ENCODE peak calls at places on chromosomes 7 and 10, in five cellular contexts. One of them, this sample, is unnamed. For H3K4me1, the result is how much of the 10 kb centered on the place peaks cover.

GRCh38 chr10:74957199-74958084 is 131.0 kb downstream of the KAT6B start:
- DNase-seq in tibial nerve: no peak
- DNase-seq in cardiac muscle cell: no peak
- DNase-seq in uterus: no peak
- DNase-seq in adrenal gland: no peak
- DNase-seq in this sample: no peak

GRCh38 chr10:133185916-133186315 is 25.9 kb downstream of the KNDC1 start:
- DNase-seq in tibial nerve: no peak
- DNase-seq in cardiac muscle cell: no peak
- DNase-seq in uterus: no peak
- DNase-seq in adrenal gland: no peak
- DNase-seq in this sample: no peak

GRCh38 chr10:111936143-111936542 is 247.4 kb downstream of the GPAM start:
- DNase-seq in tibial nerve: no peak
- DNase-seq in cardiac muscle cell: no peak
- DNase-seq in uterus: no peak
- DNase-seq in adrenal gland: no peak
- DNase-seq in this sample: no peak

GRCh38 chr10:33899578-33900531 is 565.4 kb upstream of the NRP1 start:
- DNase-seq in tibial nerve: no peak
- DNase-seq in cardiac muscle cell: no peak
- DNase-seq in uterus: no peak
- DNase-seq in adrenal gland: no peak
- DNase-seq in this sample: no peak

GRCh38 chr10:89591111-89591795 is 53.8 kb downstream of the PANK1 start:
- DNase-seq in tibial nerve: no peak
- DNase-seq in cardiac muscle cell: no peak
- DNase-seq in uterus: no peak
- DNase-seq in adrenal gland: no peak
- DNase-seq in this sample: peak

GRCh38 chr10:132440791-132441565 is 44.0 kb downstream of the PWWP2B start:
- DNase-seq in tibial nerve: no peak
- DNase-seq in cardiac muscle cell: no peak
- DNase-seq in uterus: no peak
- DNase-seq in adrenal gland: no peak
- DNase-seq in this sample: no peak

GRCh38 chr7:22627136-22627535 is 99.9 kb upstream of the IL6 start:
- DNase-seq in tibial nerve: no peak
- DNase-seq in cardiac muscle cell: no peak
- DNase-seq in uterus: no peak
- DNase-seq in adrenal gland: no peak
- DNase-seq in this sample: no peak

GRCh38 chr10:49360271-49361177 is 35.4 kb downstream of the DRGX start:
- DNase-seq in tibial nerve: no peak
- DNase-seq in cardiac muscle cell: peak
- DNase-seq in uterus: no peak
- DNase-seq in adrenal gland: no peak
- DNase-seq in this sample: no peak

GRCh38 chr10:132913559-132914115 is 28.7 kb downstream of the CFAP46 start:
- DNase-seq in tibial nerve: no peak
- DNase-seq in cardiac muscle cell: no peak
- DNase-seq in uterus: no peak
- DNase-seq in adrenal gland: no peak
- DNase-seq in this sample: no peak

DNA sequence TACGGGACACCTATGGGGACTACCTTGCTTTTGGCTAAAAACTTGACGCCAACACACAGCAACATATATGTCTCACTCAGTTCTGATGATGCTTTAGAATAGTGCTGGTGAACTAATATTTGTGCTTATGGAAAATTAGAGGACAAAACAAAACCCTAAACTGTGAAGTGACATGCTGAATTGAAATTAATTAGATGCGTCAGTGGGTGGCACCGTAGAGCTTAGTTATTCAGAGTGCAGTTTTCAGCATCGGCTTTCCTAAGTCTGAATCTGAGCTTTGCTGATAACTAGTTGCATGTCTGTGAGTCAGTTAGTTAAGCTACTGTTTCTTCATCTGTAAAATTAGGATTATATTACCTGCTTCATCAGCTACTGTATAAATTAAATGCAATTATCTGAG is 245.0 kb upstream of the SORCS1 start:
- DNase-seq in tibial nerve: no peak
- DNase-seq in cardiac muscle cell: peak
- DNase-seq in uterus: no peak
- DNase-seq in adrenal gland: no peak
- DNase-seq in this sample: no peak
- TF ChIP-seq CTCF in tibial nerve: peak
- TF ChIP-seq CTCF in cardiac muscle cell: peak
- TF ChIP-seq CTCF in uterus: no peak
- TF ChIP-seq CTCF in adrenal gland: no peak
- TF ChIP-seq CTCF in this sample: peak

DNA sequence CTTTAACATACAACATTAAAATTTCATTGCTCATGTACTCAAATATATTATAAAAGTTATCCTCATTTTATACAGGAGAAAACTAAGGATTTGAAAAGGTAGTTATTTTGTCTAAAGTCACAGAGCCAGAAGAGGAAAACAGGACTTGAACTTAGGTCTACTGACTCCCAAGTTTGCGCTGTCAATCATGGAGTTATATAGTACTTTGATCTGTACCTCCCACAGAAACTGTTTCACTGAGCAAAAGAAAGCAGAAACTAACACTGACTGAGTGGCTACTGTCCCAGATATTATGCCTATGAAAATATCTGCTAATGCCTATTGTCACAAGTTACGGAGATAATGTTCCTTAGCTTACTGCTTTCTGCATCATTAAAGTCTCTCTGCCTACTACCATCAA is 329.1 kb downstream of the MAGI2 start:
- DNase-seq in tibial nerve: no peak
- DNase-seq in cardiac muscle cell: no peak
- DNase-seq in uterus: no peak
- DNase-seq in adrenal gland: no peak
- DNase-seq in this sample: no peak
- H3K4me3 ChIP-seq in tibial nerve: no peak
- H3K4me3 ChIP-seq in cardiac muscle cell: no peak
- H3K4me3 ChIP-seq in uterus: no peak
- H3K4me3 ChIP-seq in adrenal gland: no peak
- H3K4me3 ChIP-seq in this sample: no peak

GRCh38 chr10:11535376-11535959 is 76.0 kb downstream of the USP6NL start:
- DNase-seq in tibial nerve: no peak
- DNase-seq in cardiac muscle cell: no peak
- DNase-seq in uterus: no peak
- DNase-seq in adrenal gland: no peak
- DNase-seq in this sample: no peak
- H3K4me1 ChIP-seq in tibial nerve: under half
- H3K4me1 ChIP-seq in cardiac muscle cell: under half
- H3K4me1 ChIP-seq in uterus: under half
- H3K4me1 ChIP-seq in adrenal gland: under half
- H3K4me1 ChIP-seq in this sample: under half

GRCh38 chr10:84665883-84666463 is 337.6 kb downstream of the CCSER2 start:
- DNase-seq in tibial nerve: no peak
- DNase-seq in cardiac muscle cell: peak
- DNase-seq in uterus: no peak
- DNase-seq in adrenal gland: no peak
- DNase-seq in this sample: peak
- TF ChIP-seq CTCF in tibial nerve: no peak
- TF ChIP-seq CTCF in cardiac muscle cell: no peak
- TF ChIP-seq CTCF in uterus: no peak
- TF ChIP-seq CTCF in adrenal gland: no peak
- TF ChIP-seq CTCF in this sample: peak

GRCh38 chr7:158754746-158755444 is 50.3 kb upstream of the NCAPG2 start:
- DNase-seq in tibial nerve: no peak
- DNase-seq in cardiac muscle cell: no peak
- DNase-seq in uterus: no peak
- DNase-seq in adrenal gland: no peak
- DNase-seq in this sample: no peak
- H3K4me3 ChIP-seq in tibial nerve: no peak
- H3K4me3 ChIP-seq in cardiac muscle cell: no peak
- H3K4me3 ChIP-seq in uterus: no peak
- H3K4me3 ChIP-seq in adrenal gland: no peak
- H3K4me3 ChIP-seq in this sample: no peak

GRCh38 chr10:61378865-61379264 is 74.3 kb downstream of the TMEM26 start:
- DNase-seq in tibial nerve: no peak
- DNase-seq in cardiac muscle cell: no peak
- DNase-seq in uterus: no peak
- DNase-seq in adrenal gland: no peak
- DNase-seq in this sample: no peak
- H3K4me1 ChIP-seq in tibial nerve: under half
- H3K4me1 ChIP-seq in cardiac muscle cell: under half
- H3K4me1 ChIP-seq in uterus: under half
- H3K4me1 ChIP-seq in adrenal gland: under half
- H3K4me1 ChIP-seq in this sample: under half

GRCh38 chr7:123210986-123211385 is 11.2 kb upstream of the SLC13A1 start:
- DNase-seq in tibial nerve: no peak
- DNase-seq in cardiac muscle cell: no peak
- DNase-seq in uterus: no peak
- DNase-seq in adrenal gland: no peak
- DNase-seq in this sample: no peak

GRCh38 chr7:123209786-123210185 is 10.0 kb upstream of the SLC13A1 start:
- DNase-seq in tibial nerve: no peak
- DNase-seq in cardiac muscle cell: peak
- DNase-seq in uterus: no peak
- DNase-seq in adrenal gland: peak
- DNase-seq in this sample: peak

GRCh38 chr7:123204206-123204835 is 4.6 kb upstream of the SLC13A1 start:
- DNase-seq in tibial nerve: no peak
- DNase-seq in cardiac muscle cell: no peak
- DNase-seq in uterus: no peak
- DNase-seq in adrenal gland: no peak
- DNase-seq in this sample: no peak

GRCh38 chr7:123211545-123211944 is 11.8 kb upstream of the SLC13A1 start:
- DNase-seq in tibial nerve: no peak
- DNase-seq in cardiac muscle cell: no peak
- DNase-seq in uterus: no peak
- DNase-seq in adrenal gland: no peak
- DNase-seq in this sample: no peak

DNA sequence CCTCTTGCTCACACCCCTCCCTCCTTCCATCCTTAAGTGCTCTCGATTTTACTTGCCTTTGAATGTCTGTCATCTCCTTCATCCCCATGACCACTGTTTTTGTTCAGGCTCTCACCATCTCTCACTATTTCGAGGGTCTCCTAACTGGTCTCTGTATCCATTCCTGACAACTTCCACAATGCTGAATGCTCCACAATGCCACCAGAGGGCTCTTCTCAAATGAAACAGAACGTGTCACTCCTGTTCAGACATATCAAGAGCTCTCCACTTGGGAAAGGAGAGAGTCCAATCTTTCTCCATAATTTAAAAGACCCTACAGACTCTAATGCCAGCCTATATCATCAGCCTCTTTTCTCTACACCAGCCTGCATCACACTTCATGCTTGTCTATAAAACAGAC is 9.0 kb upstream of the SLC13A1 start:
- DNase-seq in tibial nerve: no peak
- DNase-seq in cardiac muscle cell: peak
- DNase-seq in uterus: no peak
- DNase-seq in adrenal gland: no peak
- DNase-seq in this sample: no peak
- TF ChIP-seq CTCF in tibial nerve: peak
- TF ChIP-seq CTCF in cardiac muscle cell: peak
- TF ChIP-seq CTCF in uterus: no peak
- TF ChIP-seq CTCF in adrenal gland: peak
- TF ChIP-seq CTCF in this sample: peak

GRCh38 chr10:178723-179122 is 43.5 kb downstream of the ZMYND11 start:
- DNase-seq in tibial nerve: no peak
- DNase-seq in cardiac muscle cell: no peak
- DNase-seq in uterus: no peak
- DNase-seq in adrenal gland: no peak
- DNase-seq in this sample: no peak
- H3K4me3 ChIP-seq in tibial nerve: no peak
- H3K4me3 ChIP-seq in cardiac muscle cell: no peak
- H3K4me3 ChIP-seq in uterus: no peak
- H3K4me3 ChIP-seq in adrenal gland: no peak
- H3K4me3 ChIP-seq in this sample: no peak

DNA sequence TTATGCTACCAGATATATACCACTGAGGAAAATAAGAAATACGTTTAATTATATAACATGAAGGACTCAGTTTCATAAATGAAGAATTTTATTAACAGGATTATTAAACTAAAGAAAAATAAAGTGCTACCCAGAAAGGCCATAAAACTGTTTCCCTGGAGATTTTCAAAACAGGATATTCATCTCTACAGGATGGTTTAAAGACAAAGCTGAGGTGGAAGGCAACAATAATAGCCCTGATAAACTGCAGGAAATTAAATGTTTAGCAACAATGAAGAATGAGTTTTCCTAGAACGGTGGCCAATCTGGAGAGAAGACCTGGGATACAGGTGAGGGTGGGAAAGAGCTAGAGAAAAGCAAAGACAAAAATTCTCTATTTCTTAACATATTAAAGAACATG is 11.9 kb downstream of the RHEB start:
- DNase-seq in tibial nerve: no peak
- DNase-seq in cardiac muscle cell: no peak
- DNase-seq in uterus: no peak
- DNase-seq in adrenal gland: no peak
- DNase-seq in this sample: no peak
- H3K4me1 ChIP-seq in tibial nerve: under half
- H3K4me1 ChIP-seq in cardiac muscle cell: under half
- H3K4me1 ChIP-seq in uterus: under half
- H3K4me1 ChIP-seq in adrenal gland: half or more
- H3K4me1 ChIP-seq in this sample: under half

This sample was measured in Caco-2.